ENCODE peak calls at places on chromosomes 1 and 21, in seven cellular contexts. T is IMR-90, V is adrenal gland, U is uterus, Y is ovary, Z is fibroblast of lung, S is A549. A is an unnamed sample.

GRCh38 chr1:30659702-30660101 is 63.7 kb downstream of the MATN1 start:
- DNase-seq in T (no peak), V (no peak), U (no peak), Y (no peak), Z (no peak), S (no peak), A (peak; percentile 9)

GRCh38 chr21:36929622-36930021 is 36.8 kb downstream of the HLCS start:
- DNase-seq in T (peak; percentile 49), V (no peak), U (no peak), Y (no peak), Z (no peak), S (peak; percentile 31), A (no peak)

GRCh38 chr1:8112611-8113256 is 86.6 kb upstream of the ERRFI1 start:
- DNase-seq in T (no peak), V (no peak), U (no peak), Y (no peak), Z (no peak), S (no peak), A (no peak)

GRCh38 chr1:66476774-66477173 is 57.2 kb upstream of the SGIP1 start:
- DNase-seq in T (peak; percentile 46), V (no peak), U (no peak), Y (no peak), Z (no peak), S (no peak), A (no peak)

GRCh38 chr1:42282867-42283583 is 52.0 kb downstream of the FOXJ3 start:
- DNase-seq in T (peak; percentile 59), V (no peak), U (no peak), Y (no peak), Z (peak; percentile 23), S (peak; percentile 1), A (no peak)

GRCh38 chr1:247531937-247532336 is 4.3 kb downstream of the OR2C3 start:
- DNase-seq in T (no peak), V (no peak), U (no peak), Y (no peak), Z (no peak), S (peak; percentile 2), A (no peak)

GRCh38 chr21:35164971-35165483 is 115.9 kb upstream of the RUNX1 start:
- DNase-seq in T (no peak), V (no peak), U (no peak), Y (no peak), Z (no peak), S (no peak), A (no peak)

GRCh38 chr21:37073417-37074194 is 552 bp downstream of the TTC3 start:
- DNase-seq in T (peak; percentile 67), V (peak; percentile 63), U (peak; percentile 59), Y (peak; percentile 80), Z (peak; percentile 46), S (peak; percentile 14), A (peak; percentile 85)

GRCh38 chr1:152967201-152967600 is 3.2 kb upstream of the SPRR4 start:
- DNase-seq in T (no peak), V (no peak), U (no peak), Y (no peak), Z (no peak), S (no peak), A (no peak)

GRCh38 chr1:107953551-107953950 is 11.4 kb downstream of the VAV3 start:
- DNase-seq in T (no peak), V (no peak), U (no peak), Y (no peak), Z (no peak), S (no peak), A (no peak)

GRCh38 chr1:153767519-153767918 is 7.7 kb upstream of the SLC27A3 start:
- DNase-seq in T (no peak), V (no peak), U (no peak), Y (no peak), Z (no peak), S (no peak), A (no peak)

GRCh38 chr1:155051777-155052398 is 772 bp downstream of the ADAM15 start:
- DNase-seq in T (peak; percentile 13), V (peak; percentile 59), U (peak; percentile 72), Y (peak; percentile 66), Z (peak; percentile 8), S (no peak), A (peak; percentile 83)

GRCh38 chr21:21238882-21239400 is 240.7 kb downstream of the NCAM2 start:
- DNase-seq in T (peak; percentile 22), V (no peak), U (no peak), Y (no peak), Z (peak; percentile 55), S (no peak), A (no peak)

GRCh38 chr1:36879613-36880012 is 154.7 kb downstream of the GRIK3 start:
- DNase-seq in T (no peak), V (no peak), U (no peak), Y (no peak), Z (no peak), S (no peak), A (no peak)

GRCh38 chr1:211736351-211736915 is 61.0 kb upstream of the NEK2 start:
- DNase-seq in T (no peak), V (peak; percentile 83), U (no peak), Y (peak; percentile 70), Z (no peak), S (no peak), A (no peak)

GRCh38 chr1:109947582-109948284 is 36.8 kb upstream of the AHCYL1 start:
- DNase-seq in T (no peak), V (no peak), U (no peak), Y (no peak), Z (no peak), S (no peak), A (no peak)

GRCh38 chr1:231039161-231040018 is 664 bp downstream of the FAM89A start:
- DNase-seq in T (peak; percentile 37), V (peak; percentile 49), U (no peak), Y (peak; percentile 61), Z (peak; percentile 41), S (peak; percentile 26), A (peak; percentile 80)

GRCh38 chr1:145908653-145909052 is 1.2 kb downstream of the ITGA10 start:
- DNase-seq in T (peak; percentile 36), V (no peak), U (no peak), Y (no peak), Z (no peak), S (no peak), A (no peak)

GRCh38 chr1:203915811-203916210 is 54.4 kb downstream of the SNRPE start:
- DNase-seq in T (peak; percentile 76), V (no peak), U (no peak), Y (no peak), Z (peak; percentile 48), S (peak; percentile 58), A (no peak)

GRCh38 chr1:89060091-89060490 is 4.9 kb downstream of the GBP1 start:
- DNase-seq in T (no peak), V (no peak), U (no peak), Y (no peak), Z (no peak), S (no peak), A (no peak)

GRCh38 chr1:17437260-17438175 is 2.0 kb downstream of the RCC2 start:
- DNase-seq in T (peak; percentile 36), V (peak; percentile 25), U (peak; percentile 30), Y (peak; percentile 72), Z (peak; percentile 36), S (peak; percentile 35), A (peak; percentile 76)

GRCh38 chr1:72009756-72010441 is 272.4 kb downstream of the NEGR1 start:
- DNase-seq in T (no peak), V (no peak), U (no peak), Y (no peak), Z (peak; percentile 0), S (no peak), A (no peak)

GRCh38 chr1:226648421-226648820 is 90.7 kb downstream of the ITPKB start:
- DNase-seq in T (no peak), V (no peak), U (no peak), Y (no peak), Z (no peak), S (no peak), A (no peak)

GRCh38 chr1:226650236-226650841 is 88.7 kb downstream of the ITPKB start:
- DNase-seq in T (no peak), V (no peak), U (no peak), Y (no peak), Z (no peak), S (no peak), A (no peak)

GRCh38 chr1:226649244-226649643 is 89.8 kb downstream of the ITPKB start:
- DNase-seq in T (no peak), V (no peak), U (no peak), Y (no peak), Z (no peak), S (no peak), A (no peak)

GRCh38 chr1:226651041-226651731 is 87.9 kb downstream of the ITPKB start:
- DNase-seq in T (no peak), V (no peak), U (no peak), Y (no peak), Z (no peak), S (no peak), A (no peak)

GRCh38 chr1:226649780-226650179 is 89.3 kb downstream of the ITPKB start:
- DNase-seq in T (peak; percentile 43), V (no peak), U (no peak), Y (no peak), Z (peak; percentile 56), S (peak; percentile 28), A (no peak)
- TF ChIP-seq CTCF in T (peak; percentile 29), V (peak; percentile 35), U (no peak), Y (no peak), Z (peak; percentile 33), S (peak; percentile 24), A (peak; percentile 9)

DNA sequence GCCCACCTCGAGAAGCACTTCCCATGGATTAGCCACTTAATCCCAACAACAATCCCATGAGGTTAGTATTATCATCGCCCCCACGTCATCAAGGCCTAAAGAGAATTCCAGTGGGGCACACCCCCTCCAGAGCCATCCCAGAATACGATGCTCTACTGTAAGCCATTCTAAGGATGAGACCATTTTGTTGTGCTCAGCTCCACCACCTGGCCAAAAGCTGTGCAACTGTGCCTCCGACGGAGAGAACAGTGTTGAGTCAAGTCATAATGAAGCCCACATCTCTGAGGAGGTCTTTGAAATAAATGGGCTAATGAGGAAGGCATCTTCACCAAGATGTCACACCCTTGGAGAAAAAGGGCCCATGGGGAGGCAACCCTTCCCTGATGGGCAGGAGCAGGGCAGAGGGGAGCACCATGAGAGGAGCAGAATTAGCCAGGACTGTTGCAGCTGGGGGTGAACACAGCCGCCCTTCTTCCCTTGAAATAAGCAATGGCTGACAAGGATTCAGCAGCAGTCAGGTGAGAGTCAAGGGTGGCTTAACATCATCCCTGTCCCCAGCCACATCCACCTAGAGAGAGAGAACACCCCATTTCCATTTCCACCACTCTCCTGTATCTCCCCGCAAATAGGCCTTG is 14.6 kb downstream of the SYF2 start:
- DNase-seq in T (no peak), V (no peak), U (no peak), Y (no peak), Z (no peak), S (no peak), A (no peak)
- TF ChIP-seq CTCF in T (no peak), V (no peak), U (no peak), Y (no peak), Z (no peak), S (no peak), A (no peak)

DNA sequence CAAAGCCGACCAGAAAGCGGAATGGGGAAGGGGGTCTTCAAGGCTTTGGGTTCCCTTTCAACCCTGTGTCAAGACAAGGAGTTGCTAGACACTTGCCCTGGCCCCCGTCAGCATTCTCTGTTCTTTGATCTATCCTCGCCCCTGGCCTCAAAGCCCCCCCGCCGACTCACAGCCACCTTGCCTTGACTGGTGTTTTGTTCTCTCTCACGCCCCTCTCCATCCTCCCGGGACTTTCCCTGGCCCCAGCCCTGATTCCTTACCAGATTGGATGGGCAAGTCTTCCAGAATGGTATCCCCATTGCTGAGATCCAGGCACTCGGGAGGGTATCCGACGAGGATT is 610 bp downstream of the YOD1 start:
- DNase-seq in T (no peak), V (no peak), U (peak; percentile 30), Y (no peak), Z (no peak), S (no peak), A (no peak)
- TF ChIP-seq CTCF in T (no peak), V (no peak), U (no peak), Y (no peak), Z (no peak), S (no peak), A (no peak)

GRCh38 chr1:31679676-31680230 is 24.1 kb downstream of the COL16A1 start:
- DNase-seq in T (no peak), V (no peak), U (no peak), Y (no peak), Z (no peak), S (no peak), A (no peak)
- TF ChIP-seq CTCF in T (no peak), V (no peak), U (no peak), Y (no peak), Z (no peak), S (no peak), A (no peak)

A was measured in upper lobe of right lung.